ENCODE peak calls at places on chromosome 21, in ten cellular contexts. Q is cardiac fibroblast; K is CD8-positive, alpha-beta T cell; T is spleen; P is cardiac muscle cell; F is pancreas; U is esophagus squamous epithelium; Y is fibroblast of the aortic adventitia; R is right atrium auricular region; A is thoracic aorta. D is an unnamed sample.

GRCh38 chr21:33028759-33029511 is 3.2 kb downstream of the OLIG2 start:
- DNase-seq in K (peak), U (no peak), Q (no peak), F (no peak), R (no peak), A (no peak), T (no peak), Y (peak), P (peak), D (no peak)

GRCh38 chr21:36422279-36423098 is 37.3 kb downstream of the CHAF1B start:
- DNase-seq in U (no peak), Y (peak), K (no peak), A (no peak), F (peak), T (no peak), P (peak), R (peak), Q (peak), D (peak)

GRCh38 chr21:21230672-21231071 is 232.5 kb downstream of the NCAM2 start:
- DNase-seq in Y (peak), F (no peak), T (no peak), K (no peak), R (no peak), P (peak), U (no peak), A (no peak), Q (peak), D (peak)

GRCh38 chr21:37006521-37007291 is at the start of gene RIPPLY3:
- DNase-seq in K (no peak), Q (peak), F (no peak), A (no peak), U (no peak), P (peak), T (no peak), Y (peak), R (no peak), D (no peak)

GRCh38 chr21:34801519-34802132 is 132.8 kb downstream of the CLIC6 start:
- DNase-seq in T (no peak), U (no peak), Y (no peak), F (no peak), R (no peak), K (peak), P (peak), A (no peak), Q (peak), D (peak)

GRCh38 chr21:46616656-46617055 is 11.8 kb upstream of the S100B start:
- DNase-seq in R (no peak), K (no peak), F (no peak), U (no peak), A (no peak), T (no peak), Y (no peak), Q (no peak), P (no peak), D (no peak)

GRCh38 chr21:33976082-33976979 is 60.7 kb upstream of the ATP5PO start:
- DNase-seq in K (peak), R (no peak), Q (peak), Y (peak), U (no peak), P (peak), F (no peak), A (no peak), T (no peak), D (peak)

GRCh38 chr21:20997308-20997632 is 939 bp upstream of the NCAM2 start:
- DNase-seq in T (no peak), R (no peak), P (peak), Q (peak), A (no peak), K (no peak), Y (no peak), F (peak), U (no peak), D (no peak)

GRCh38 chr21:43306911-43307676 is 119.8 kb downstream of the SIK1 start:
- DNase-seq in F (no peak), P (no peak), A (no peak), Q (peak), K (no peak), Y (no peak), T (peak), R (no peak), U (no peak), D (peak)

DNA sequence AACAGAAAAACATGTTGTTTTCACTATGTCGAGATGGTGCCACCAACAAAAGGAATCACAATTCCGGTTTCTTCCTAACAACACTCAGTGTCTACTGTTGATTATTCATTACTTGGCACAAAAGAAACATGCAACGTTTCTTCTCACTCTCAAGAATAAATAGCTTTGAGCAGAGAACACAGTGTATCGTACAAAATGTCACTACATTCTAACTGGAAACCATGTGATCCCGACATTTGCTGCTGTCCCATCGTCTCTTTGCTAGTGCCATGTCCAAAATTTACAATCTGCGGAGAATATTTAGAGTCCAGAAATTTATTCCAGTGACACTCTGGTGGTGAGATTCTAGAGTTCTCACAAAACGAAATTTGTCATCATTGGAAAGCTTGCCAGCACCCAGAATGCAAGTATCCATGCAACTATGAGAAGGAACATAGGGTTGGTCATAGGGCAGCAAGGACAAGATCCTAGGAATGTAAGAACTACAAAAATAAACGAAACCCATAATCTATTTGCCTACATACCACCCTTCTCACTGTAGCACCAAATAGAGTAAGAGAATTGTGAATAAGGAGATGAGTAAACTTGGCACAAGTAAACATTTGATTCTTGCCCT is 505.1 kb downstream of the LTN1 start:
- DNase-seq in Q (no peak), Y (no peak), P (no peak), K (no peak), T (no peak), R (no peak), A (no peak), F (no peak), U (no peak), D (no peak)
- TF ChIP-seq CTCF in Q (no peak), Y (no peak), P (no peak), K (no peak), T (no peak), R (no peak), A (no peak), F (no peak), U (no peak), D (no peak)

GRCh38 chr21:45475004-45475685 is 67.1 kb downstream of the SLC19A1 start:
- DNase-seq in U (no peak), P (no peak), R (no peak), Q (no peak), F (no peak), T (no peak), Y (no peak), K (no peak), A (no peak), D (no peak)
- H3K4me3 ChIP-seq in U (no peak), P (no peak), R (no peak), Q (no peak), F (no peak), T (no peak), Y (no peak), K (no peak), A (no peak), D (no peak)

GRCh38 chr21:44761011-44761729 is 40.5 kb downstream of the UBE2G2 start:
- DNase-seq in A (no peak), R (no peak), Q (no peak), P (no peak), K (no peak), T (peak), F (no peak), Y (no peak), U (no peak), D (peak)
- TF ChIP-seq CTCF in A (no peak), R (no peak), Q (peak), P (peak), K (peak), T (no peak), F (no peak), Y (peak), U (no peak), D (peak)

GRCh38 chr21:17794631-17795030 is 24.5 kb downstream of the C21orf91 start:
- DNase-seq in Q (no peak), T (no peak), U (no peak), R (no peak), A (no peak), F (no peak), P (no peak), Y (no peak), K (no peak), D (no peak)

GRCh38 chr21:17795084-17796036 is 23.8 kb downstream of the C21orf91 start:
- DNase-seq in K (no peak), U (no peak), P (no peak), R (no peak), Y (no peak), F (no peak), A (no peak), T (no peak), Q (no peak), D (no peak)

GRCh38 chr21:17796037-17796403 is 23.1 kb downstream of the C21orf91 start:
- DNase-seq in R (no peak), U (no peak), Q (no peak), F (no peak), A (no peak), T (no peak), K (no peak), Y (no peak), P (no peak), D (no peak)

GRCh38 chr21:17793675-17794123 is 25.5 kb downstream of the C21orf91 start:
- DNase-seq in A (no peak), Y (peak), K (no peak), R (no peak), P (peak), Q (peak), U (no peak), F (no peak), T (no peak), D (no peak)

DNA sequence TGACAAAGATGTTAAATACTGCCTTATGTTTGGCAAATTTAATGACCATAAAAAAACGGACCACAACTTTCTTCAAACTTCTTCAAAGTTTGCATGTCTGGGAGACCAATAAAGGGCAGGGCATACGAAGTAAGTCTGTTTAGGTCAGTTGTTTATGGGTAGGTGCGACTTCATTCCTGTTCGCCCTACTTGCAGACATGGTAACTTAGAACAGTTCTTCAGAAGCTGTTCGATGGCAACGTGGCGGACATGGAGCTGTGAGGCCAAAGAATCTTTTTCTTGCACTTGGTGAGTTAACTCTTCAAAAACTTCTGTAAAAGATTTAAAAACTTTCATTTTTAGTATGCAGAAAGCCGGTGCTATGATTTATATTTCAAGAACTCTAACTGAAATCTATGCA is 25.9 kb downstream of the C21orf91 start:
- DNase-seq in P (no peak), Y (no peak), U (no peak), R (no peak), Q (no peak), K (no peak), A (no peak), T (no peak), F (no peak), D (no peak)
- H3K4me3 ChIP-seq in P (no peak), Y (no peak), U (peak), R (no peak), Q (no peak), K (peak), A (peak), T (no peak), F (no peak), D (no peak)

GRCh38 chr21:16457498-16457897 is 727.7 kb downstream of the USP25 start:
- DNase-seq in K (no peak), A (no peak), Q (no peak), F (no peak), P (no peak), T (no peak), U (no peak), Y (no peak), R (no peak), D (no peak)

GRCh38 chr21:16455526-16455925 is 725.7 kb downstream of the USP25 start:
- DNase-seq in K (no peak), Q (no peak), Y (no peak), A (no peak), U (no peak), P (no peak), R (no peak), T (no peak), F (no peak), D (no peak)

GRCh38 chr21:16455978-16456377 is 726.2 kb downstream of the USP25 start:
- DNase-seq in P (no peak), F (no peak), K (no peak), A (no peak), R (no peak), Q (no peak), Y (peak), U (no peak), T (no peak), D (no peak)

GRCh38 chr21:16454371-16454770 is 724.6 kb downstream of the USP25 start:
- DNase-seq in F (no peak), Q (peak), U (no peak), A (no peak), K (no peak), R (no peak), Y (peak), P (peak), T (no peak), D (no peak)
- TF ChIP-seq CTCF in F (no peak), Q (peak), U (no peak), A (no peak), K (no peak), R (no peak), Y (peak), P (peak), T (no peak), D (no peak)

D was measured in bronchial epithelial cell.